ENCODE peak calls at places on chromosome 6, in five cellular contexts. I is H1, W is HCT116, C is GM12878, A is breast epithelium. Q is an unnamed sample.

GRCh38 chr6:27517928-27518787 is 45.3 kb upstream of the ZNF184 start:
- DNase-seq in I (no peak), W (no peak), C (no peak), A (no peak), Q (no peak)

GRCh38 chr6:17816921-17817611 is 110.3 kb upstream of the NUP153 start:
- DNase-seq in I (no peak), W (no peak), C (no peak), A (no peak), Q (no peak)

GRCh38 chr6:147509900-147510299 is 1.4 kb downstream of the SAMD5 start:
- DNase-seq in I (no peak), W (no peak), C (no peak), A (no peak), Q (no peak)

GRCh38 chr6:10146723-10147451 is 268.0 kb downstream of the TFAP2A start:
- DNase-seq in I (no peak), W (peak), C (peak), A (no peak), Q (no peak)

GRCh38 chr6:34829137-34829536 is 37.3 kb downstream of the BLTP3A start:
- DNase-seq in I (no peak), W (no peak), C (no peak), A (no peak), Q (no peak)

GRCh38 chr6:155021680-155022079 is 26.6 kb downstream of the TIAM2 start:
- DNase-seq in I (no peak), W (no peak), C (no peak), A (no peak), Q (no peak)

GRCh38 chr6:41801380-41801779 is 13.9 kb downstream of the TOMM6 start:
- DNase-seq in I (no peak), W (no peak), C (no peak), A (no peak), Q (no peak)

GRCh38 chr6:166499350-166500163 is 86.9 kb downstream of the RAMACL start:
- DNase-seq in I (no peak), W (no peak), C (peak), A (no peak), Q (peak)

GRCh38 chr6:117495425-117495824 is 13.0 kb downstream of the DCBLD1 start:
- DNase-seq in I (no peak), W (no peak), C (no peak), A (no peak), Q (no peak)

GRCh38 chr6:113457156-113457555 is 400.0 kb upstream of the MARCKS start:
- DNase-seq in I (no peak), W (no peak), C (no peak), A (no peak), Q (peak)

GRCh38 chr6:56984374-56984773 is 29.5 kb downstream of the BEND6 start:
- DNase-seq in I (no peak), W (no peak), C (no peak), A (no peak), Q (no peak)

GRCh38 chr6:15473741-15474161 is 189.1 kb downstream of the DTNBP1 start:
- DNase-seq in I (no peak), W (no peak), C (no peak), A (no peak), Q (no peak)

GRCh38 chr6:1116149-1116548 is 195.7 kb upstream of the FOXQ1 start:
- DNase-seq in I (no peak), W (no peak), C (no peak), A (no peak), Q (no peak)

GRCh38 chr6:116287668-116288282 is 8.0 kb upstream of the TSPYL1 start:
- DNase-seq in I (no peak), W (peak), C (no peak), A (no peak), Q (no peak)

GRCh38 chr6:158686791-158687381 is 37.0 kb downstream of the SYTL3 start:
- DNase-seq in I (no peak), W (no peak), C (no peak), A (no peak), Q (no peak)

GRCh38 chr6:122374307-122374706 is 25.1 kb upstream of the HSF2 start:
- DNase-seq in I (no peak), W (no peak), C (no peak), A (no peak), Q (no peak)

DNA sequence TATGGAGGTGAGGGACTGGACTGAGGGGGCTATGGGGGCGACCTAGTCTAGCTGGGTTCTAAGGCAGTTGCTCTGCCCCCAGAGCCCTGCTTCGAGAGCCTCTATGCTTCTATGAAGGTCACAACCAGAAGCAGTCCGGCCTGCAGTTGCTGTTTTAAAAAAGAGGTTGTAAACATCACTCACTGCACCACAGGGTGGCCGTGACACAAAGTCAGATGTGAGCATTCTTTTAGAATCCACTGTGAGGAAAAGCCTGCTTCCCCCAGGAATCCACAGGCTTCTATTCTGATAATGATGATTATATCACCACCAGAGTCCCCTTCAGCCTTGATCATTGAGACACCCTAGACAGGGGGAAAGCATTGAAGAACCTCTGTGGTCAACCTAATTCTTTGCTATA is 229.7 kb upstream of the AGPAT4 start:
- DNase-seq in I (no peak), W (no peak), C (no peak), A (no peak), Q (no peak)
- TF ChIP-seq POLR2AphosphoS5 in I (no peak), W (no peak), C (no peak), A (no peak), Q (no peak)

GRCh38 chr6:37102299-37103168 is 67.4 kb upstream of the PIM1 start:
- DNase-seq in I (peak), W (peak), C (no peak), A (peak), Q (peak)
- TF ChIP-seq POLR2AphosphoS5 in I (peak), W (peak), C (no peak), A (peak), Q (peak)

DNA sequence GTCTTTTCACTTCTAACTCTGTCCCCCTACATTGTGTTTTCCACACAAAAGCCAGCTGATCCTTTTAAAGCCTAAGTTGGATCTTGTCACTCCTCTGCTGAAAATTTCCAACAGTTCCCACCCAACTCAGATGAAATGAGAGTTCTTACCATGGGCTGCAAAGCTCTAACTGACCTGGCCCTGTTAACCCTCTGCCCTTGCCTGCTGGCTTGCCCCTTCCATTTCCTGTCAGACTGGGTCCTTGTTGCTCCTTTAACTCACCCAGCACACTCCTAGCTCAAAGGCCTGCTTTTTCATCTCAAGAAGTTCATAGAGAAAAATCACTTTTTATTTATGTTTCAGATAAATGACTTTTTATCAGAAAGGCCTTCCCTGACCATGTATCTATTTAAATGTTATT is 66.5 kb upstream of the HEY2 start:
- DNase-seq in I (no peak), W (no peak), C (no peak), A (no peak), Q (no peak)
- TF ChIP-seq POLR2AphosphoS5 in I (peak), W (no peak), C (no peak), A (no peak), Q (no peak)

DNA sequence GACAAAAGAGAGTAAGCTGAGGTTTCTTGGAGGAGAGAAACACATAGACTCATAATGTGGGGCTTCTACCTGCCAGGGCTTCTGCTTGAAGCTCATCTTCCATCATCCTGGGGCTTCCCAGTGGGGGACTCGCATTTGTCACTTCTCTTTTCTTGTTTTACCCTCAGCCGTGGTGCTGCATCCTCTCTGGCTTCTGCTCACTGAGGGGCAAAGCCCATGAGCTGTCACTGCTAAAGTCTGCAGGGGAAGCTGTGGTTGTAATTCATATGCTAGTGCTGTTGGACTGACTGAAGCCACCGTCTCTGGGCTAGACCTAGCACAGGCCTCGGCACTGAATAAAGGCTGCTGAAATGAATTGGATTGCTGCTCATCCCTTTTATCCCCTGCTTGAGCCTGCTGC is 568.3 kb upstream of the MAP3K7 start:
- DNase-seq in I (no peak), W (no peak), C (no peak), A (no peak), Q (no peak)
- TF ChIP-seq POLR2AphosphoS5 in I (no peak), W (no peak), C (no peak), A (no peak), Q (no peak)

DNA sequence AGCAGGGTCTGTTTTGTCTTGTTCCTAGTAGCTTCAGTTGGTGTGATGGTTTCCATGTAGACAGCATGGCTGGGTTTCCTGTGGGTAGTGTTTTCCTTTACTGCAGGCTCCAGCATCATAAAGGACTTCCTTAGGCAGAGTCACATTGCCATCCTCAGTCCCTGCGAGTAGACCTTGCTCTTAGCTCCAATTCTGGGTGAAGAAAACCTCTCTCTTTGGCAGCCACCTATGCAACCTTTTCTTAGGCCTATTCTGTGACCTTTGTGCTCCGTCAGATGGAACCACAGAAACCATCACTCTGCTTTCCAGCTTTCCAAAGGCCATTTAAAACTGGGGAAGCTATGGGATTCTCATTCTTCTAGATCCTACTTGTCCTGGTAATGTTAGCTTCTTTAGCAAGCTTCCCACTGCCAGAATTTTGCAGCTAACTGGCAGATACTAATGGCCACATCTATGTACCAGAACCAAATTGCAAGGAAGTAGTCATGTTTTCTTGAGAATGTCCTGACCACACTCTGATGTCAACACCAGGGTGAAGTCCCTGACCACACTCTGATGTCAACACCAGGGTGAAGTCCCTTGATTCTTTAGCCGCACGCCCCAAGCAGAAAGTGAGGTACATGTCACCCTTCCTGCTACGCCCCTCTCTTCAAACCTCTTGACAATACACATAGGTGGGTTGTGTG is 646.6 kb upstream of the HS3ST5 start:
- DNase-seq in I (no peak), W (no peak), C (no peak), A (no peak), Q (no peak)
- TF ChIP-seq POLR2AphosphoS5 in I (no peak), W (no peak), C (no peak), A (no peak), Q (no peak)

GRCh38 chr6:110337481-110337880 is 20.7 kb downstream of the METTL24 start:
- DNase-seq in I (no peak), W (no peak), C (no peak), A (no peak), Q (no peak)
- TF ChIP-seq POLR2AphosphoS5 in I (no peak), W (no peak), C (no peak), A (no peak), Q (no peak)

GRCh38 chr6:31777667-31778050 is 531 bp upstream of the VWA7 start:
- DNase-seq in I (no peak), W (no peak), C (no peak), A (no peak), Q (no peak)

GRCh38 chr6:31775633-31776263 is 1.4 kb downstream of the VWA7 start:
- DNase-seq in I (no peak), W (no peak), C (no peak), A (no peak), Q (no peak)

GRCh38 chr6:31776563-31776960 is 566 bp downstream of the VWA7 start:
- DNase-seq in I (no peak), W (no peak), C (no peak), A (no peak), Q (no peak)

GRCh38 chr6:31778193-31778592 is 1.1 kb upstream of the VWA7 start:
- DNase-seq in I (no peak), W (no peak), C (no peak), A (no peak), Q (no peak)

GRCh38 chr6:31776961-31777666 is at the start of gene VWA7:
- DNase-seq in I (peak), W (peak), C (peak), A (peak), Q (no peak)
- TF ChIP-seq POLR2AphosphoS5 in I (peak), W (peak), C (peak), A (no peak), Q (no peak)

GRCh38 chr6:5840742-5841141 is 166.0 kb downstream of the NRN1 start:
- DNase-seq in I (no peak), W (no peak), C (no peak), A (no peak), Q (no peak)
- TF ChIP-seq POLR2AphosphoS5 in I (no peak), W (no peak), C (no peak), A (no peak), Q (no peak)

GRCh38 chr6:36824262-36824661 is 15.0 kb downstream of the CPNE5 start:
- DNase-seq in I (no peak), W (no peak), C (no peak), A (no peak), Q (no peak)
- TF ChIP-seq POLR2AphosphoS5 in I (no peak), W (no peak), C (no peak), A (no peak), Q (no peak)